ENCODE peak calls at places on chromosome 14, in eight cellular contexts. One of them, this sample, is unnamed.

GRCh38 chr14:49897965-49898364 is 5.1 kb downstream of the ARF6 start:
- DNase-seq in HepG2: no peak
- DNase-seq in esophagus muscularis mucosa: no peak
- DNase-seq in suprapubic skin: no peak
- DNase-seq in transverse colon: no peak
- DNase-seq in tibial nerve: no peak
- DNase-seq in SK-N-SH: no peak
- DNase-seq in GM12878: no peak
- DNase-seq in this sample: no peak

GRCh38 chr14:59897757-59898383 is 22.1 kb upstream of the LRRC9 start:
- DNase-seq in HepG2: peak; percentile 30
- DNase-seq in esophagus muscularis mucosa: no peak
- DNase-seq in suprapubic skin: no peak
- DNase-seq in transverse colon: peak; percentile 21
- DNase-seq in tibial nerve: peak; percentile 48
- DNase-seq in SK-N-SH: peak; percentile 51
- DNase-seq in GM12878: no peak
- DNase-seq in this sample: no peak

GRCh38 chr14:54475187-54475881 is 13.4 kb downstream of the GMFB start:
- DNase-seq in HepG2: no peak
- DNase-seq in esophagus muscularis mucosa: no peak
- DNase-seq in suprapubic skin: no peak
- DNase-seq in transverse colon: no peak
- DNase-seq in tibial nerve: no peak
- DNase-seq in SK-N-SH: no peak
- DNase-seq in GM12878: no peak
- DNase-seq in this sample: no peak

GRCh38 chr14:90511795-90512331 is 115.0 kb downstream of the CALM1 start:
- DNase-seq in HepG2: no peak
- DNase-seq in esophagus muscularis mucosa: no peak
- DNase-seq in suprapubic skin: no peak
- DNase-seq in transverse colon: no peak
- DNase-seq in tibial nerve: no peak
- DNase-seq in SK-N-SH: no peak
- DNase-seq in GM12878: no peak
- DNase-seq in this sample: no peak

GRCh38 chr14:101193845-101194355 is 290.4 kb upstream of the RTL1 start:
- DNase-seq in HepG2: no peak
- DNase-seq in esophagus muscularis mucosa: no peak
- DNase-seq in suprapubic skin: no peak
- DNase-seq in transverse colon: no peak
- DNase-seq in tibial nerve: no peak
- DNase-seq in SK-N-SH: no peak
- DNase-seq in GM12878: no peak
- DNase-seq in this sample: peak; percentile 53

GRCh38 chr14:43900173-43900655 is 606.9 kb downstream of the FSCB start:
- DNase-seq in HepG2: peak; percentile 92
- DNase-seq in esophagus muscularis mucosa: no peak
- DNase-seq in suprapubic skin: no peak
- DNase-seq in transverse colon: no peak
- DNase-seq in tibial nerve: no peak
- DNase-seq in SK-N-SH: no peak
- DNase-seq in GM12878: no peak
- DNase-seq in this sample: no peak

GRCh38 chr14:54440037-54440436 is 1.1 kb downstream of the CNIH1 start:
- DNase-seq in HepG2: no peak
- DNase-seq in esophagus muscularis mucosa: no peak
- DNase-seq in suprapubic skin: no peak
- DNase-seq in transverse colon: no peak
- DNase-seq in tibial nerve: no peak
- DNase-seq in SK-N-SH: no peak
- DNase-seq in GM12878: no peak
- DNase-seq in this sample: no peak

GRCh38 chr14:56216631-56217379 is 98.6 kb downstream of the PELI2 start:
- DNase-seq in HepG2: no peak
- DNase-seq in esophagus muscularis mucosa: no peak
- DNase-seq in suprapubic skin: no peak
- DNase-seq in transverse colon: peak; percentile 51
- DNase-seq in tibial nerve: peak; percentile 59
- DNase-seq in SK-N-SH: no peak
- DNase-seq in GM12878: no peak
- DNase-seq in this sample: no peak

GRCh38 chr14:61420326-61420725 is 98.9 kb downstream of the PRKCH start:
- DNase-seq in HepG2: no peak
- DNase-seq in esophagus muscularis mucosa: peak; percentile 75
- DNase-seq in suprapubic skin: no peak
- DNase-seq in transverse colon: no peak
- DNase-seq in tibial nerve: no peak
- DNase-seq in SK-N-SH: no peak
- DNase-seq in GM12878: no peak
- DNase-seq in this sample: no peak

GRCh38 chr14:64605926-64606685 is 56.3 kb downstream of the PPP1R36 start:
- DNase-seq in HepG2: no peak
- DNase-seq in esophagus muscularis mucosa: no peak
- DNase-seq in suprapubic skin: no peak
- DNase-seq in transverse colon: no peak
- DNase-seq in tibial nerve: no peak
- DNase-seq in SK-N-SH: no peak
- DNase-seq in GM12878: no peak
- DNase-seq in this sample: no peak

GRCh38 chr14:76866469-76866868 is 40.3 kb downstream of the LRRC74A start:
- DNase-seq in HepG2: no peak
- DNase-seq in esophagus muscularis mucosa: no peak
- DNase-seq in suprapubic skin: no peak
- DNase-seq in transverse colon: no peak
- DNase-seq in tibial nerve: no peak
- DNase-seq in SK-N-SH: no peak
- DNase-seq in GM12878: no peak
- DNase-seq in this sample: no peak

GRCh38 chr14:89304972-89305703 is 111.9 kb downstream of the FOXN3 start:
- DNase-seq in HepG2: no peak
- DNase-seq in esophagus muscularis mucosa: no peak
- DNase-seq in suprapubic skin: no peak
- DNase-seq in transverse colon: peak; percentile 24
- DNase-seq in tibial nerve: no peak
- DNase-seq in SK-N-SH: peak; percentile 42
- DNase-seq in GM12878: peak; percentile 65
- DNase-seq in this sample: peak; percentile 73

GRCh38 chr14:96592591-96593388 is 90.6 kb downstream of the PAPOLA start:
- DNase-seq in HepG2: peak; percentile 10
- DNase-seq in esophagus muscularis mucosa: no peak
- DNase-seq in suprapubic skin: peak; percentile 58
- DNase-seq in transverse colon: peak; percentile 50
- DNase-seq in tibial nerve: no peak
- DNase-seq in SK-N-SH: peak; percentile 96
- DNase-seq in GM12878: no peak
- DNase-seq in this sample: peak; percentile 59

GRCh38 chr14:63717704-63718103 is 10.2 kb downstream of the SGPP1 start:
- DNase-seq in HepG2: no peak
- DNase-seq in esophagus muscularis mucosa: no peak
- DNase-seq in suprapubic skin: no peak
- DNase-seq in transverse colon: no peak
- DNase-seq in tibial nerve: no peak
- DNase-seq in SK-N-SH: peak; percentile 22
- DNase-seq in GM12878: no peak
- DNase-seq in this sample: no peak

GRCh38 chr14:102911991-102912761 is 10.3 kb upstream of the AMN start:
- DNase-seq in HepG2: no peak
- DNase-seq in esophagus muscularis mucosa: no peak
- DNase-seq in suprapubic skin: no peak
- DNase-seq in transverse colon: no peak
- DNase-seq in tibial nerve: no peak
- DNase-seq in SK-N-SH: peak; percentile 27
- DNase-seq in GM12878: no peak
- DNase-seq in this sample: peak; percentile 60
- TF ChIP-seq EP300 in HepG2: no peak
- TF ChIP-seq EP300 in esophagus muscularis mucosa: no peak
- TF ChIP-seq EP300 in suprapubic skin: no peak
- TF ChIP-seq EP300 in transverse colon: no peak
- TF ChIP-seq EP300 in tibial nerve: no peak
- TF ChIP-seq EP300 in SK-N-SH: no peak
- TF ChIP-seq EP300 in GM12878: no peak
- TF ChIP-seq EP300 in this sample: no peak

GRCh38 chr14:71319646-71320045 is 412.4 kb downstream of the PCNX1 start:
- DNase-seq in HepG2: no peak
- DNase-seq in esophagus muscularis mucosa: no peak
- DNase-seq in suprapubic skin: no peak
- DNase-seq in transverse colon: no peak
- DNase-seq in tibial nerve: no peak
- DNase-seq in SK-N-SH: peak; percentile 22
- DNase-seq in GM12878: no peak
- DNase-seq in this sample: no peak
- TF ChIP-seq EP300 in HepG2: no peak
- TF ChIP-seq EP300 in esophagus muscularis mucosa: no peak
- TF ChIP-seq EP300 in suprapubic skin: no peak
- TF ChIP-seq EP300 in transverse colon: no peak
- TF ChIP-seq EP300 in tibial nerve: no peak
- TF ChIP-seq EP300 in SK-N-SH: no peak
- TF ChIP-seq EP300 in GM12878: no peak
- TF ChIP-seq EP300 in this sample: no peak

GRCh38 chr14:31297112-31297511 is 89.5 kb upstream of the HECTD1 start:
- DNase-seq in HepG2: peak; percentile 52
- DNase-seq in esophagus muscularis mucosa: no peak
- DNase-seq in suprapubic skin: no peak
- DNase-seq in transverse colon: no peak
- DNase-seq in tibial nerve: no peak
- DNase-seq in SK-N-SH: no peak
- DNase-seq in GM12878: no peak
- DNase-seq in this sample: no peak

GRCh38 chr14:31300883-31301282 is 93.3 kb upstream of the HECTD1 start:
- DNase-seq in HepG2: no peak
- DNase-seq in esophagus muscularis mucosa: no peak
- DNase-seq in suprapubic skin: no peak
- DNase-seq in transverse colon: no peak
- DNase-seq in tibial nerve: no peak
- DNase-seq in SK-N-SH: no peak
- DNase-seq in GM12878: no peak
- DNase-seq in this sample: no peak

GRCh38 chr14:31300296-31300695 is 92.7 kb upstream of the HECTD1 start:
- DNase-seq in HepG2: no peak
- DNase-seq in esophagus muscularis mucosa: no peak
- DNase-seq in suprapubic skin: no peak
- DNase-seq in transverse colon: no peak
- DNase-seq in tibial nerve: no peak
- DNase-seq in SK-N-SH: no peak
- DNase-seq in GM12878: no peak
- DNase-seq in this sample: no peak

GRCh38 chr14:31294736-31295398 is 87.3 kb upstream of the HECTD1 start:
- DNase-seq in HepG2: no peak
- DNase-seq in esophagus muscularis mucosa: no peak
- DNase-seq in suprapubic skin: no peak
- DNase-seq in transverse colon: no peak
- DNase-seq in tibial nerve: no peak
- DNase-seq in SK-N-SH: no peak
- DNase-seq in GM12878: no peak
- DNase-seq in this sample: no peak

DNA sequence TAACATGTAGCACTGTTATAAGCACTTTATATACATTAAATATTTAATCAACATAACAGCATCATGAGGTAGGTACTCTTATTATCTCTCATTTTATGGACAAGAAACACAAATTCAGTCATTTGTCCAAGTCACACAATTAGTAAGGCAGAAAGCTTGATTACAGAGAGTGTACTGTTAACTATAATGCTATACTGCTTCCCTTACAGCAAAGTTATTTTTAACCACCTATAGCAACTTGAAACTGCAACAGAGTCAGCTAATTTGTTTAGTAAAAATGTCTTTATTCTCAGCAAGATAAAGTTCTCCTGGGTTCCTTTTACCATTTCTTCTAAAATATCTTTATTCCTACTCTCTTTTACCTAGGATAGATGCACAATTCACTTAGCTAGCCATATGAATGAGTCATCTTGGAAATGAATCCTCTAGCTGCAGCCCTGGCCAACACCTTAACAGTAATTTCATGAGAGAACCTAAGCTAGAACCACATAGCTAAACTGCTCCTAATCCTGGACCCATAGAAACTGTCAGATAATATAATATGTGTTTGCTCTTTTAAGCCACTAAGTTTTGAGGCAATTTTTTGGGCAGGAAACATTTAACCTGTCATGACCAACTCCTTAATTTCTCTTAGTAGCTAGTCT is 90.2 kb upstream of the HECTD1 start:
- DNase-seq in HepG2: no peak
- DNase-seq in esophagus muscularis mucosa: no peak
- DNase-seq in suprapubic skin: no peak
- DNase-seq in transverse colon: no peak
- DNase-seq in tibial nerve: no peak
- DNase-seq in SK-N-SH: no peak
- DNase-seq in GM12878: no peak
- DNase-seq in this sample: no peak
- TF ChIP-seq EP300 in HepG2: no peak
- TF ChIP-seq EP300 in esophagus muscularis mucosa: no peak
- TF ChIP-seq EP300 in suprapubic skin: no peak
- TF ChIP-seq EP300 in transverse colon: no peak
- TF ChIP-seq EP300 in tibial nerve: no peak
- TF ChIP-seq EP300 in SK-N-SH: no peak
- TF ChIP-seq EP300 in GM12878: no peak
- TF ChIP-seq EP300 in this sample: no peak

GRCh38 chr14:31387091-31387490 is 33.3 kb downstream of the HEATR5A start:
- DNase-seq in HepG2: no peak
- DNase-seq in esophagus muscularis mucosa: no peak
- DNase-seq in suprapubic skin: no peak
- DNase-seq in transverse colon: no peak
- DNase-seq in tibial nerve: no peak
- DNase-seq in SK-N-SH: no peak
- DNase-seq in GM12878: no peak
- DNase-seq in this sample: no peak

GRCh38 chr14:31389947-31390346 is 30.4 kb downstream of the HEATR5A start:
- DNase-seq in HepG2: no peak
- DNase-seq in esophagus muscularis mucosa: no peak
- DNase-seq in suprapubic skin: no peak
- DNase-seq in transverse colon: no peak
- DNase-seq in tibial nerve: no peak
- DNase-seq in SK-N-SH: no peak
- DNase-seq in GM12878: no peak
- DNase-seq in this sample: no peak

GRCh38 chr14:31391473-31391872 is 28.9 kb downstream of the HEATR5A start:
- DNase-seq in HepG2: no peak
- DNase-seq in esophagus muscularis mucosa: no peak
- DNase-seq in suprapubic skin: no peak
- DNase-seq in transverse colon: no peak
- DNase-seq in tibial nerve: no peak
- DNase-seq in SK-N-SH: no peak
- DNase-seq in GM12878: no peak
- DNase-seq in this sample: no peak

GRCh38 chr14:31386271-31386670 is 34.1 kb downstream of the HEATR5A start:
- DNase-seq in HepG2: no peak
- DNase-seq in esophagus muscularis mucosa: no peak
- DNase-seq in suprapubic skin: no peak
- DNase-seq in transverse colon: no peak
- DNase-seq in tibial nerve: no peak
- DNase-seq in SK-N-SH: no peak
- DNase-seq in GM12878: no peak
- DNase-seq in this sample: no peak

GRCh38 chr14:31388687-31389413 is 31.5 kb downstream of the HEATR5A start:
- DNase-seq in HepG2: no peak
- DNase-seq in esophagus muscularis mucosa: no peak
- DNase-seq in suprapubic skin: no peak
- DNase-seq in transverse colon: no peak
- DNase-seq in tibial nerve: no peak
- DNase-seq in SK-N-SH: no peak
- DNase-seq in GM12878: no peak
- DNase-seq in this sample: no peak
- TF ChIP-seq EP300 in HepG2: no peak
- TF ChIP-seq EP300 in esophagus muscularis mucosa: no peak
- TF ChIP-seq EP300 in suprapubic skin: no peak
- TF ChIP-seq EP300 in transverse colon: no peak
- TF ChIP-seq EP300 in tibial nerve: no peak
- TF ChIP-seq EP300 in SK-N-SH: no peak
- TF ChIP-seq EP300 in GM12878: no peak
- TF ChIP-seq EP300 in this sample: no peak

This sample was measured in sigmoid colon.